ENCODE peak calls at places on chromosomes 1 and 21, in four cellular contexts. P is IMR-90, A is neuronal stem cell, L is NT2/D1. Y is an unnamed sample. For H3K4me1, the result is how much of the 10 kb centered on the place peaks cover.

GRCh38 chr1:81125672-81126071 is 675.1 kb upstream of the ADGRL2 start:
- DNase-seq in L (no peak), P (peak), A (no peak), Y (no peak)

GRCh38 chr1:24070821-24071393 is 41.0 kb downstream of the MYOM3 start:
- DNase-seq in L (peak), A (peak), P (peak), Y (peak)

GRCh38 chr1:217910791-217911320 is 279.7 kb downstream of the SPATA17 start:
- DNase-seq in A (no peak), L (no peak), P (no peak), Y (no peak)

GRCh38 chr21:32572574-32573420 is 12.5 kb downstream of the TCP10L start:
- DNase-seq in L (no peak), A (no peak), P (no peak), Y (peak)

GRCh38 chr1:217344712-217345111 is 286.2 kb downstream of the GPATCH2 start:
- DNase-seq in P (no peak), A (no peak), L (no peak), Y (no peak)

GRCh38 chr1:8822383-8823294 is 5.2 kb upstream of the RERE start:
- DNase-seq in L (no peak), A (no peak), P (peak), Y (peak)

GRCh38 chr1:17671741-17672140 is 83.4 kb upstream of the ACTL8 start:
- DNase-seq in L (no peak), A (no peak), P (no peak), Y (no peak)

GRCh38 chr1:231690072-231690471 is 63.5 kb downstream of the DISC1 start:
- DNase-seq in P (no peak), L (no peak), A (no peak), Y (no peak)

GRCh38 chr1:51574796-51575195 is 42.1 kb upstream of the OSBPL9 start:
- DNase-seq in L (no peak), A (no peak), P (no peak), Y (no peak)

GRCh38 chr1:36457691-36458090 is 6.5 kb downstream of the MRPS15 start:
- DNase-seq in L (no peak), P (no peak), A (no peak), Y (no peak)

GRCh38 chr1:9646037-9646436 is 5.5 kb upstream of the PIK3CD start:
- DNase-seq in P (no peak), A (no peak), L (no peak), Y (no peak)

GRCh38 chr1:4711191-4711915 is 56.9 kb downstream of the AJAP1 start:
- DNase-seq in A (no peak), P (no peak), L (peak), Y (no peak)

GRCh38 chr1:19765623-19766022 is 34.1 kb downstream of the TMCO4 start:
- DNase-seq in L (no peak), P (peak), A (no peak), Y (no peak)

GRCh38 chr1:83882906-83883305 is 116.0 kb downstream of the TTLL7 start:
- DNase-seq in L (no peak), P (peak), A (no peak), Y (peak)

DNA sequence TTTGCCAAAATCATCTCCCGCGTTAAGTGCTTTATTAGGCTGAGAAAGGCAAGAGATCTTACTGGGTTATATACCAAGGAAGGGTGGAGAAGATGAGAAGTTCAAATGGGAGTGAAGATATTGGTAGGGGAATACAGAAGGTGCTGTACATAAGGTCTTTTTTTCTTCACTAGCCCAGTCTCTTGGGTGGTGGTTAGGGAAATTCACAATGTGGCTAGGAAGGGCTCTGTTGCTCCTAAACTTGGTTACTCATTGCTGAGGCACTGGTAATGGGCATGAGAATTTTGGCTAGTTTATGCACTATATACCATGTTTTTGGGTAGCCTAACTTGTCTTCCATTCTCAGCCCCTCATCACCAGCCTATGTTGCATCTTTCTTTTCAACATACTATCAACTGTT is 50.6 kb downstream of the LHX4 start:
- DNase-seq in P (no peak), L (no peak), A (no peak), Y (no peak)
- H3K4me3 ChIP-seq in P (no peak), L (no peak), A (no peak), Y (no peak)

DNA sequence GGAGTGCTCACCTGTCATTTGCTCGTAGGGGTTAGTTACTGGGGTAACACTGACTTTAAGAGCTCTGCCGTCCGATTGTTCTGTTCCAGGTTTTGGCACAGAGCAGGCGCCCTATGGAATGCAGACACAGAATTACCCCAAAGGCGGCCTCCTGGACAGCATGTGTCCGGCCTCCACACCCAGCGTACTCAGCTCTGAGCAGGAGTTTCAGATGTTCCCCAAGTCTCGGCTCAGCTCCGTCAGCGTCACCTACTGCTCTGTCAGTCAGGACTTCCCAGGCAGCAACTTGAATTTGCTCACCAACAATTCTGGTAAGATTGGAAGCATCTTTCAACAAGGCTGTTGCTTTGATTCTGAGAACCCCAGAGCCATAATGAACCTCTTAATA is 12.6 kb downstream of the ETS2 start:
- DNase-seq in P (no peak), L (no peak), A (no peak), Y (peak)
- H3K4me1 ChIP-seq in P (under half), L (under half), A (under half), Y (under half)

GRCh38 chr1:162020145-162020544 is 3.5 kb downstream of the OLFML2B start:
- DNase-seq in P (no peak), A (no peak), L (no peak), Y (no peak)

GRCh38 chr1:162021124-162021523 is 2.5 kb downstream of the OLFML2B start:
- DNase-seq in P (no peak), L (no peak), A (no peak), Y (no peak)

GRCh38 chr1:162023547-162024501 is at the start of gene OLFML2B:
- DNase-seq in A (peak), P (peak), L (peak), Y (peak)

GRCh38 chr1:162022626-162023025 is 1.0 kb downstream of the OLFML2B start:
- DNase-seq in P (no peak), L (no peak), A (no peak), Y (no peak)

GRCh38 chr1:162023181-162023546 is 505 bp downstream of the OLFML2B start:
- DNase-seq in P (no peak), L (no peak), A (no peak), Y (no peak)
- H3K9ac ChIP-seq in P (no peak), L (peak), A (peak), Y (peak)

DNA sequence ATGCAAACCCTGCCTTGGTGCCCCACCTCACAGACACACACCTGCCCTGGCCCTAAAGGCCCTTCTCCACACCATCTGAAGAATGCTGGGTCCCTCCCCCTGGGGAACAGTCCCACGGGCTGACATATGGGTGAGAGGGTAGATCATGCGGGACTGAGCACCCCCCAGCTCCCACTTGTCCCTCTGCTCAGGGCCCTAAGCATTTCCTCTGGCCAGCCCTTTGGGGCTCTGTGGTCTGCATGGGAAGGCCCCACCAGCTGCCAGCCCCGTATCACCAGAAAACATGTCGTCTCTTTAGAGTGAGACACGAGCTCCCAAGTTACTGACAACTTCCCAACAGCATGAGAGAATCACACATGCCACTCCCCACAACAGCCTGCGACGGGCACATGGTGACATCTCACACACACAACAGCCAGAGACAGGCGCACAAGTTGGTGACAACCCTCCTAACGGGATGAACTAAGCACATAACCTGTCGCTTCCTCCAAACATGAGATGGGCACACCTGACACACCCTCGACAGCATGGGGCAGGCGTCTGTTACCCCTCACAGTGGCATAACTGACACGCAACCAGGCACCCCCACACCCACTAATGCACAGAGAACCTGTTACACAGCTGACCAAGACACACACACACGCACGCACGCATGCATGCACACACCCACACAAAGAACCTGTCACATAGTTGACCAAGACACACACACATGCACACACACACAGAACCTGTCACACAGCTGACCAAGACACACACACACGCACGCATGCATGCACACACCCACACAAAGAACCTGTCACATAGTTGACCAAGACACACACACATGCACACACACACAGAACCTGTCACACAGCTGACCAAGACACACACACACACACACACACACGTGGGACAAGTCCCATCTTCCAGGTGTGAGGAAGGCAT is 41.2 kb downstream of the AHDC1 start:
- DNase-seq in L (no peak), P (no peak), A (no peak), Y (no peak)
- H3K4me3 ChIP-seq in L (no peak), P (no peak), A (no peak), Y (no peak)

GRCh38 chr1:86713477-86713876 is 9.1 kb downstream of the SH3GLB1 start:
- DNase-seq in P (no peak), L (no peak), A (no peak), Y (no peak)

GRCh38 chr1:86718786-86719185 is 14.4 kb downstream of the SH3GLB1 start:
- DNase-seq in A (no peak), P (peak), L (no peak), Y (no peak)

GRCh38 chr1:86712088-86712860 is 7.9 kb downstream of the SH3GLB1 start:
- DNase-seq in A (no peak), P (no peak), L (no peak), Y (no peak)

GRCh38 chr1:86714561-86715244 is 10.3 kb downstream of the SH3GLB1 start:
- DNase-seq in L (no peak), A (no peak), P (no peak), Y (no peak)

DNA sequence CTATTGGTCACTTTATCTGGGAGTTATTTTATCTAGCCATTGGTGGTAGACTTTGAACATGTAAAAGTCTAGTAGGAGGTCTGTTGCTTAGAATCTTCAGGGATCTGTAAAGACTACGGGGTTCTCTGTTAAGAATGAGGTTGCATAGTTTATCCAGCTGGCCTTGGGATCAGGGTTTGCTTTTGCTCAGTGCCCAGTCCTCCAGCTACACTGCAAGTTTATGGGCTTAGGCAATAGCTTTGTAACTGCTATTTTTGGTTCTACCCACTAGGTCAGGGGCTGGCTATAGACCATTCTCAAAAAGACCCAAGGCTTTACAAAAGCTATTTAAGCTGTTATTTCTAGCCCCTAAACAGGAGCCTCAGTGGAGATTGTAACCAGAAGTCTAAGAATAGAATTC is 9.8 kb downstream of the SH3GLB1 start:
- DNase-seq in P (peak), L (no peak), A (no peak), Y (no peak)
- H3K4me1 ChIP-seq in P (under half), L (under half), A (under half), Y (under half)

Y was measured in colonic mucosa.